ENCODE peak calls at places on chromosome 20, in ten cellular contexts. E, T, C, F, G, Q, P, D, U and S are unnamed samples.

GRCh38 chr20:45779011-45779915 is 12.4 kb downstream of the WFDC3 start:
- DNase-seq in T (peak; percentile 75), Q (no peak), E (no peak), D (no peak), C (peak; percentile 36), F (no peak), P (peak; percentile 90), U (no peak), G (peak; percentile 90), S (peak; percentile 89)

GRCh38 chr20:43731469-43731868 is 4.7 kb upstream of the GTSF1L start:
- DNase-seq in E (no peak), T (no peak), G (no peak), P (no peak), C (no peak), D (no peak), U (no peak), F (no peak), Q (no peak), S (no peak)

GRCh38 chr20:63076421-63076820 is 69.7 kb upstream of the BHLHE23 start:
- DNase-seq in U (no peak), Q (no peak), P (no peak), D (no peak), E (no peak), G (no peak), T (no peak), C (no peak), F (no peak), S (peak; percentile 15)

GRCh38 chr20:48823960-48824497 is 3.8 kb downstream of the PREX1 start:
- DNase-seq in E (no peak), D (no peak), G (no peak), Q (no peak), F (no peak), C (no peak), U (peak; percentile 82), T (no peak), P (no peak), S (no peak)

GRCh38 chr20:5096463-5096862 is 23.3 kb downstream of the PCNA start:
- DNase-seq in Q (no peak), G (no peak), U (no peak), E (no peak), P (no peak), F (no peak), C (no peak), T (no peak), D (no peak), S (no peak)

GRCh38 chr20:568097-568864 is 24.7 kb upstream of the CSNK2A1 start:
- DNase-seq in Q (no peak), P (no peak), F (no peak), C (no peak), U (no peak), E (no peak), G (no peak), D (no peak), T (peak; percentile 70), S (no peak)

GRCh38 chr20:32297439-32297838 is 20.0 kb downstream of the KIF3B start:
- DNase-seq in D (no peak), G (no peak), Q (no peak), F (no peak), U (no peak), P (no peak), E (no peak), T (no peak), C (no peak), S (no peak)

GRCh38 chr20:50355593-50356521 is 154.3 kb upstream of the PTPN1 start:
- DNase-seq in D (no peak), G (no peak), P (no peak), T (no peak), C (no peak), U (no peak), E (no peak), Q (no peak), F (no peak), S (no peak)

GRCh38 chr20:19047951-19048296 is 164.5 kb upstream of the SLC24A3 start:
- DNase-seq in F (no peak), G (no peak), E (no peak), Q (no peak), U (no peak), D (no peak), T (no peak), P (no peak), C (no peak), S (no peak)

GRCh38 chr20:35226126-35226774 is at the start of gene MMP24:
- DNase-seq in F (no peak), U (no peak), T (no peak), E (no peak), G (no peak), D (no peak), Q (no peak), P (no peak), C (no peak), S (no peak)

GRCh38 chr20:528923-529594 is 14.5 kb downstream of the CSNK2A1 start:
- DNase-seq in Q (no peak), G (no peak), F (no peak), T (no peak), D (no peak), P (peak; percentile 86), C (no peak), E (no peak), U (no peak), S (no peak)

GRCh38 chr20:18613553-18613952 is 25.7 kb downstream of the DTD1 start:
- DNase-seq in Q (no peak), D (no peak), E (no peak), P (no peak), G (no peak), T (no peak), C (no peak), F (no peak), U (no peak), S (no peak)

GRCh38 chr20:34562643-34563042 is 4.1 kb downstream of the MAP1LC3A start:
- DNase-seq in Q (no peak), F (no peak), D (no peak), G (no peak), P (no peak), T (no peak), C (peak; percentile 45), E (no peak), U (peak; percentile 61), S (no peak)

GRCh38 chr20:63350196-63350595 is 11.0 kb downstream of the CHRNA4 start:
- DNase-seq in C (no peak), G (no peak), P (no peak), E (no peak), F (no peak), U (no peak), D (no peak), T (no peak), Q (no peak), S (no peak)

GRCh38 chr20:53950031-53950430 is 120.4 kb downstream of the BCAS1 start:
- DNase-seq in G (no peak), Q (no peak), D (no peak), T (no peak), P (no peak), U (peak; percentile 61), C (no peak), F (no peak), E (no peak), S (no peak)